ENCODE peak calls at places on chromosomes 6 and 20, in eight cellular contexts. E is pancreas; I is CD4-positive, alpha-beta memory T cell; F is A549; N is heart right ventricle; O is brain microvascular endothelial cell; A is GM23248; W is thoracic aorta. C is an unnamed sample.

GRCh38 chr6:63441266-63441956 is 121.6 kb upstream of the LGSN start:
- DNase-seq in A (no peak), O (no peak), I (peak; percentile 8), F (peak; percentile 86), E (no peak), N (no peak), W (no peak), C (no peak)

GRCh38 chr20:59121714-59122376 is 41.8 kb upstream of the ZNF831 start:
- DNase-seq in F (no peak), E (no peak), N (no peak), A (no peak), W (no peak), I (peak; percentile 70), O (no peak), C (no peak)

GRCh38 chr6:27760464-27760863 is 151.7 kb downstream of the OR2B2 start:
- DNase-seq in E (no peak), W (no peak), O (no peak), F (no peak), A (no peak), I (no peak), N (no peak), C (no peak)

GRCh38 chr6:44931385-44931784 is 396.7 kb upstream of the RUNX2 start:
- DNase-seq in A (no peak), I (no peak), N (no peak), O (no peak), W (no peak), F (no peak), E (no peak), C (no peak)

GRCh38 chr6:142030115-142030619 is 102.6 kb upstream of the GJE1 start:
- DNase-seq in I (no peak), N (no peak), F (no peak), O (peak; percentile 48), A (peak; percentile 56), W (no peak), E (no peak), C (no peak)

GRCh38 chr6:90005048-90005827 is 111.0 kb downstream of the GJA10 start:
- DNase-seq in W (no peak), A (no peak), E (no peak), N (no peak), I (no peak), O (no peak), F (no peak), C (no peak)

GRCh38 chr6:110476046-110476849 is at the start of gene SLC22A16:
- DNase-seq in N (no peak), E (no peak), F (no peak), A (peak; percentile 51), I (no peak), W (no peak), O (no peak), C (no peak)

GRCh38 chr6:168469198-168469943 is 28.4 kb downstream of the SMOC2 start:
- DNase-seq in F (no peak), A (no peak), E (no peak), O (no peak), W (no peak), I (no peak), N (peak; percentile 74), C (no peak)

GRCh38 chr6:17725083-17725482 is 18.4 kb upstream of the NUP153 start:
- DNase-seq in I (no peak), E (no peak), F (no peak), A (peak; percentile 52), O (peak; percentile 27), N (peak; percentile 66), W (no peak), C (no peak)

GRCh38 chr6:116029535-116029934 is 31.2 kb downstream of the FRK start:
- DNase-seq in W (no peak), N (no peak), I (no peak), A (no peak), O (no peak), F (no peak), E (no peak), C (no peak)

GRCh38 chr6:72084992-72085569 is 198.7 kb downstream of the RIMS1 start:
- DNase-seq in O (no peak), F (no peak), A (peak; percentile 46), N (no peak), I (no peak), W (no peak), E (no peak), C (no peak)

GRCh38 chr20:62792940-62793756 is 3.1 kb upstream of the MRGBP start:
- DNase-seq in E (peak; percentile 43), O (no peak), F (no peak), W (no peak), N (no peak), I (no peak), A (no peak), C (peak; percentile 21)

DNA sequence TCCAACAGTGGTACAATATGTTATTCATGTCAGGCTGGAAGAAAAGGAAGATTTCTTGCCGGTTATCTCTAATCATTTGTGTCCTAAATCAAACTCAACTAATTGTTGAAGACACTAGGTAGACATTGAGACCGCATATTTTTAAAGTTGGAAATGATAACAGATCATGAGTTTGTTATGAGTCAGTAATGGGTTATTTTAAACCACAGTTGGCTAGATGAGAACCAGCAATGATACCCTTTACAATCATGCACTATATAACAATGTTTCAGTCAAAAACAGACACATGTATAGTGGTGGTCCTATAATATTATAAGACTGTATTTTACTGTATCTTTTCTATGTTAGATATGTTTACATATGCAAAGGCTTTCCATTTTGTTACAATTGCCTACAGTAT is 241.6 kb downstream of the LMBRD1 start:
- DNase-seq in N (no peak), A (no peak), F (no peak), E (no peak), I (no peak), W (no peak), O (no peak), C (no peak)
- H3K27ac ChIP-seq in N (no peak overlapping the region), A (no peak overlapping the region), F (no peak overlapping the region), E (no peak overlapping the region), I (no peak overlapping the region), W (no peak overlapping the region), O (no peak overlapping the region), C (no peak overlapping the region)

GRCh38 chr6:143410859-143411270 is 39.6 kb downstream of the ADAT2 start:
- DNase-seq in E (no peak), W (no peak), N (no peak), F (peak; percentile 90), A (peak; percentile 67), O (peak; percentile 44), I (no peak), C (no peak)
- H3K27ac ChIP-seq in E (no peak overlapping the region), W (peak overlapping the region; percentile 59), N (no peak overlapping the region), F (peak overlapping the region; percentile 78), A (no peak overlapping the region), O (no peak overlapping the region), I (no peak overlapping the region), C (no peak overlapping the region)

GRCh38 chr6:41774841-41775240 is 4.9 kb downstream of the FRS3 start:
- DNase-seq in E (no peak), F (no peak), N (no peak), I (no peak), W (no peak), O (no peak), A (peak; percentile 57), C (no peak)

GRCh38 chr6:41778895-41779294 is 805 bp downstream of the FRS3 start:
- DNase-seq in N (no peak), O (no peak), F (no peak), W (no peak), A (no peak), I (no peak), E (no peak), C (no peak)

GRCh38 chr6:41779336-41779735 is 364 bp downstream of the FRS3 start:
- DNase-seq in F (no peak), I (no peak), N (no peak), A (peak; percentile 11), W (no peak), O (no peak), E (no peak), C (no peak)

GRCh38 chr6:41777886-41778285 is 1.8 kb downstream of the FRS3 start:
- DNase-seq in W (no peak), E (no peak), A (no peak), F (no peak), O (no peak), I (no peak), N (no peak), C (no peak)

GRCh38 chr6:41775293-41775882 is 4.3 kb downstream of the FRS3 start:
- DNase-seq in F (no peak), N (no peak), W (no peak), E (no peak), A (no peak), I (no peak), O (no peak), C (no peak)
- H3K27ac ChIP-seq in F (no peak overlapping the region), N (no peak overlapping the region), W (no peak overlapping the region), E (no peak overlapping the region), A (no peak overlapping the region), I (no peak overlapping the region), O (no peak overlapping the region), C (no peak overlapping the region)

GRCh38 chr6:3367630-3368029 is 89.2 kb downstream of the SLC22A23 start:
- DNase-seq in F (no peak), A (no peak), W (no peak), N (no peak), E (no peak), O (no peak), I (no peak), C (no peak)

GRCh38 chr6:3361312-3362037 is 95.4 kb downstream of the SLC22A23 start:
- DNase-seq in N (no peak), A (no peak), O (no peak), E (no peak), W (no peak), I (no peak), F (no peak), C (no peak)

GRCh38 chr6:3363296-3364025 is 93.4 kb downstream of the SLC22A23 start:
- DNase-seq in W (no peak), I (no peak), F (no peak), A (no peak), E (peak; percentile 93), N (no peak), O (no peak), C (no peak)

GRCh38 chr6:3366596-3367413 is 90.0 kb downstream of the SLC22A23 start:
- DNase-seq in I (no peak), W (no peak), O (no peak), A (no peak), E (no peak), F (no peak), N (no peak), C (no peak)

GRCh38 chr6:3364391-3364790 is 92.5 kb downstream of the SLC22A23 start:
- DNase-seq in W (no peak), E (no peak), F (no peak), A (no peak), N (no peak), O (no peak), I (no peak), C (no peak)
- H3K27ac ChIP-seq in W (no peak overlapping the region), E (no peak overlapping the region), F (no peak overlapping the region), A (no peak overlapping the region), N (no peak overlapping the region), O (no peak overlapping the region), I (no peak overlapping the region), C (no peak overlapping the region)

DNA sequence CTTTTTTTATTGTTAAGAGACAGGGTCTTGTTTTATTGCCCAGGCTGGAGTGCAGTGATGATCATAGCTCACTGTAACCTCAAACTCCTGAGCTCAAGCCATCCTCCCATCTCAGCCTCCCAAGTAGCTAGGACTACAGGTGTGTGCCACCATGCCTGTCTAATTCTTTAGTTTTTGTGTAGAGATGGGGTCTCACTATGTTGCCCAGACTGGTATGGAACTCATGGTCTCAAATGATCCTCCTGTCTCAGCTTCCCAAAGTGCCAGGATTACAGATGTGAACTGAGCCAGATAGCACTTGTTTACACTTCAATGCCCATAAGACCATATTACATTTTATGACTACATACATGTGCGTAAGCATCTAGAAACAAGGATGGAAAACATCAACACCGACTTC is 18.1 kb downstream of the EIF2S2 start:
- DNase-seq in A (no peak), E (no peak), O (no peak), F (no peak), N (no peak), I (no peak), W (no peak), C (no peak)
- H3K27ac ChIP-seq in A (no peak overlapping the region), E (no peak overlapping the region), O (no peak overlapping the region), F (no peak overlapping the region), N (no peak overlapping the region), I (no peak overlapping the region), W (no peak overlapping the region), C (no peak overlapping the region)

C was measured in caudate nucleus.